ENCODE peak calls at places on chromosomes 6 and 20, in five cellular contexts. W is CD8-positive, alpha-beta T cell; Z is IMR-90; I is K562; A is pancreas. R is an unnamed sample.

GRCh38 chr6:36985384-36985962 is 523 bp downstream of the MTCH1 start:
- DNase-seq in W (no peak), Z (no peak), I (no peak), A (peak), R (no peak)

GRCh38 chr20:25306991-25307903 is 59.4 kb downstream of the PYGB start:
- DNase-seq in W (no peak), Z (no peak), I (no peak), A (no peak), R (no peak)

GRCh38 chr20:15061061-15061430 is 723.6 kb upstream of the FLRT3 start:
- DNase-seq in W (no peak), Z (no peak), I (no peak), A (no peak), R (no peak)

GRCh38 chr6:159079367-159079766 is 34.6 kb upstream of the TAGAP start:
- DNase-seq in W (no peak), Z (no peak), I (no peak), A (no peak), R (no peak)

GRCh38 chr20:1720226-1720625 is 62.6 kb upstream of the SIRPG start:
- DNase-seq in W (no peak), Z (no peak), I (no peak), A (no peak), R (no peak)

GRCh38 chr6:123053602-123054225 is 57.7 kb downstream of the CLVS2 start:
- DNase-seq in W (no peak), Z (no peak), I (no peak), A (no peak), R (no peak)

GRCh38 chr6:63351995-63352586 is 32.3 kb upstream of the LGSN start:
- DNase-seq in W (no peak), Z (peak), I (no peak), A (no peak), R (peak)

GRCh38 chr6:109079981-109080380 is 14.7 kb downstream of the SESN1 start:
- DNase-seq in W (no peak), Z (no peak), I (no peak), A (no peak), R (no peak)

GRCh38 chr20:58514321-58515239 is 619 bp downstream of the APCDD1L start:
- DNase-seq in W (no peak), Z (peak), I (no peak), A (no peak), R (no peak)

GRCh38 chr6:48086187-48086586 is 24.8 kb downstream of the PTCHD4 start:
- DNase-seq in W (no peak), Z (no peak), I (no peak), A (no peak), R (no peak)
- TF ChIP-seq CTCF in W (no peak), Z (peak), I (no peak), A (no peak), R (no peak)

DNA sequence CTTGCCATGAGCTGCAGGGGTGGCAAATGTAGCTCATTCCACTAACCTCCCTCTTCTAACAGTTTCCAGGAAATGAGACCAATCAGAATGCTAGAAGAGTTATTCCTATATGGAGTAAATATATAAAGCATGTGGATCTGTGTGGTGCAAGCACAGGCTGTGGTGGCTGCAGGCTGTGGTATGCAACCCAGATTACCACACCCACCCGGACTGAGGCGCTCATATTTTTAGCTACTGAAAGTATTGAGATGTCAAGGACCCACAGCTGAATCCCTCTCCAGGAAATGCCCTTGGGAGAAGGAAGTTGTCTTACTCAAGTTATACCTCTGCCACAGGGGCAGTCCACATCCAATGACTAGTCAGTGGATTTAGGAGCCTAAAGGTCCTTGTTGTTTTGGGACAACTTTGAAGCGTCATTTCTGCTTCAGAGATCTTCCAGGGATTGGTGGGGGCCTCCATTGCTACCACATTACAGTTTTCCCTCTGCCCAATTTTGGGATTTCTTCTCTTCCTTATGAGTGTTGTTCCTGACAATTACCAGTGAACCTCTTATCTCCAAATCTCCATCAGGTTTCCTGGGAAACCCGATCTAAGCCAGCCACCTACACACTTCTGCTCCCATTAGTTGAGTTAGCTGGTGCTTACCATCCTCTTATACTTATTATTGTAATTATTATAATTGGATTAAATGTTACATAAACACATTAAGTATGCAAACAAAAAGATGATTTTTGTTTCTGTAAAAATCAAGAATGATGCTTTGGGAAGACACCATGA is 12.1 kb upstream of the REPS1 start:
- DNase-seq in W (no peak), Z (no peak), I (no peak), A (no peak), R (no peak)
- H3K4me3 ChIP-seq in W (no peak), Z (no peak), I (no peak), A (no peak), R (no peak)

GRCh38 chr6:168479421-168479820 is 38.4 kb downstream of the SMOC2 start:
- DNase-seq in W (no peak), Z (no peak), I (no peak), A (no peak), R (no peak)
- TF ChIP-seq CTCF in W (no peak), Z (no peak), I (no peak), A (no peak), R (no peak)

GRCh38 chr20:13220194-13220856 is 749 bp upstream of the ISM1 start:
- DNase-seq in W (peak), Z (peak), I (no peak), A (peak), R (no peak)
- H3K4me3 ChIP-seq in W (peak), Z (no peak), I (no peak), A (peak), R (no peak)

GRCh38 chr6:57221191-57221935 is 744 bp downstream of the RAB23 start:
- DNase-seq in W (peak), Z (peak), I (peak), A (peak), R (no peak)
- TF ChIP-seq CTCF in W (peak), Z (peak), I (peak), A (peak), R (no peak)

GRCh38 chr20:32792316-32792715 is 27.4 kb upstream of the MAPRE1 start:
- DNase-seq in W (peak), Z (peak), I (peak), A (no peak), R (no peak)
- H3K4me3 ChIP-seq in W (no peak), Z (no peak), I (no peak), A (no peak), R (no peak)

DNA sequence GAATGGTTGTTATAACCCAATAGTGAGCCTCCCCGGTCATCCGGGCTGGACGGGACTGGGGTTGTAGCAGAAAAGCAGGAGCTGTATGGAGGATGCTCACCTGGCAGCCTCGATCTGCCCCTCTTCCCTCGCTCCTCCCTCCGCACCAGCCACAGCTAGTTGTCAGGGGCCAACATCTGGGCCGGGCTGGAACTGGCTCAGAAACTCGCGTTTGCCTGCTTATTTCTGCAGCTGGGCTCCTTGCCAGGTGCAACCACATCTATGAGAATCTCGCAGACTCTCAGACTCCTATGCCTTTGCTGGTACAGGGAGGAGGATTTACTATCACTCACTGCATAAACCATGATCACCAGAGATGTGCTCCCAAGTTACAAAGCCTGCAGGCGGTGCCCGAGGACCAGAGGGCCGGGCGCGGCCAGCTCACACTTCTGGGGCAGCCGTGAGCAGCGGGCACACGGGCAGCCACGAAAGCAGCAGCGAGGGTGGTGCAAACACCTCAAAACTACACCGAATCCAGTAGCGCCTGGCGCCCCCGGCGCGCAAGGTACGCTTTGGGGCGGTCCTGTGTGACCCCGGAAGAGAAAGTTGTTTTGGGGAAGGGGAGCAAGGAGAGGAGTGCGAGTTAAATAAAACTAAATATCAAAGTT is 609 bp upstream of the LRRC1 start:
- DNase-seq in W (peak), Z (peak), I (no peak), A (peak), R (peak)
- TF ChIP-seq CTCF in W (no peak), Z (peak), I (no peak), A (no peak), R (peak)

GRCh38 chr6:134948142-134948541 is 1.8 kb downstream of the ALDH8A1 start:
- DNase-seq in W (no peak), Z (no peak), I (no peak), A (no peak), R (no peak)
- H3K4me3 ChIP-seq in W (no peak), Z (no peak), I (no peak), A (no peak), R (no peak)

DNA sequence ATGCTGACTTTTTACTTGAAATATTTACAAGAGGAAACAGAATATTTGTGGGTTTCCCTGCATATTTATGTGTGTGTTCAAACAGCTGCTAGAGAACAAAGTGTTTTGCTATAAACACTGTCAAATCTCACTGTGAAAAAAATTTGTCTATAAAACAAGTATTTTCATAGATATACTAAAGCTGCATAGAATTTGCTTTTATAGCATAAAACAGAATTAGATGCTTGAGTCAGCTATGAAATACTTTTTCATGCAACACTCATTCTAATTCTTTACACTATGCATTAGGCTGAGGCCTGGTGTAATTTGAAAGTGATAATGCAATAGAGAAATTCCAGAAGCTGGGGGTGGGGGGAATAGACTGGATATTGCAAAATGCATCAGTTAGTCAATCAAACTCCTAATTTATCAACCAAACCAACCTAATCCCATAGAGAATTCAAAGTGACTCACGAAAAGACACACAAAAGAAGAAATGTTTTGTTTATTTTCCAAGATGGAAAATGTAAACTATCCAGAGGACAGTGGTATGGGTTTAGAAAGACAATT is 148.2 kb downstream of the LAMA2 start:
- DNase-seq in W (no peak), Z (peak), I (no peak), A (no peak), R (peak)
- TF ChIP-seq CTCF in W (no peak), Z (no peak), I (no peak), A (no peak), R (no peak)